ENCODE peak calls at places on chromosomes 5 and 9, in four cellular contexts. M is CD4-positive, alpha-beta T cell; L is left cardiac atrium; W is ACHN. B is an unnamed sample.

GRCh38 chr9:134598884-134599245 is 42.7 kb upstream of the COL5A1 start:
- DNase-seq in M (no peak), L (no peak), W (no peak), B (no peak)

GRCh38 chr9:132901859-132902831 is 23.4 kb downstream of the SPACA9 start:
- DNase-seq in W (peak), M (peak), L (peak), B (peak)

GRCh38 chr5:74433255-74434123 is 207.0 kb downstream of the ENC1 start:
- DNase-seq in W (no peak), L (peak), M (no peak), B (no peak)

GRCh38 chr5:111857633-111858032 is 100.6 kb upstream of the NREP start:
- DNase-seq in L (no peak), M (no peak), W (no peak), B (no peak)

GRCh38 chr5:95901676-95902646 is 59.7 kb downstream of the ELL2 start:
- DNase-seq in W (no peak), L (no peak), M (no peak), B (no peak)

GRCh38 chr9:134635431-134636141 is 6.0 kb upstream of the COL5A1 start:
- DNase-seq in L (peak), M (no peak), W (no peak), B (no peak)

GRCh38 chr9:89483592-89484474 is 14.1 kb downstream of the SEMA4D start:
- DNase-seq in W (no peak), M (peak), L (peak), B (peak)

GRCh38 chr9:114186091-114186792 is 30.9 kb downstream of the COL27A1 start:
- DNase-seq in L (peak), W (no peak), M (no peak), B (no peak)

GRCh38 chr9:129633207-129633606 is 7.2 kb downstream of the NTMT1 start:
- DNase-seq in M (no peak), L (no peak), W (no peak), B (no peak)

GRCh38 chr9:94644543-94644942 is 5.2 kb upstream of the FBP1 start:
- DNase-seq in L (no peak), M (no peak), W (no peak), B (no peak)

GRCh38 chr9:33443047-33443446 is 4.3 kb downstream of the AQP3 start:
- DNase-seq in M (no peak), L (no peak), W (no peak), B (no peak)

GRCh38 chr5:158061451-158061850 is 202.5 kb upstream of the CLINT1 start:
- DNase-seq in L (no peak), W (no peak), M (no peak), B (no peak)

GRCh38 chr5:6781711-6782110 is 68.5 kb downstream of the TENT4A start:
- DNase-seq in M (no peak), L (no peak), W (no peak), B (no peak)

GRCh38 chr9:90807006-90807405 is 5.4 kb downstream of the SYK start:
- DNase-seq in L (no peak), W (no peak), M (no peak), B (no peak)

GRCh38 chr9:82553654-82554366 is 509.1 kb downstream of the RASEF start:
- DNase-seq in L (no peak), W (no peak), M (no peak), B (no peak)

GRCh38 chr5:116546033-116546742 is 28.4 kb downstream of the SEMA6A start:
- DNase-seq in W (no peak), L (no peak), M (no peak), B (no peak)

GRCh38 chr9:16103613-16104012 is 550.8 kb downstream of the CCDC171 start:
- DNase-seq in L (peak), M (no peak), W (no peak), B (no peak)

GRCh38 chr5:80124111-80124510 is 89.0 kb downstream of the THBS4 start:
- DNase-seq in L (no peak), M (no peak), W (no peak), B (no peak)

GRCh38 chr5:173330151-173330855 is 2.1 kb upstream of the STC2 start:
- DNase-seq in W (no peak), M (no peak), L (no peak), B (no peak)

GRCh38 chr5:14101922-14102321 is 41.2 kb upstream of the TRIO start:
- DNase-seq in M (no peak), W (no peak), L (no peak), B (no peak)

GRCh38 chr9:121331992-121332685 is 37.9 kb downstream of the STOM start:
- DNase-seq in W (no peak), M (no peak), L (no peak), B (no peak)

GRCh38 chr9:71743217-71743705 is 25.1 kb downstream of the CEMIP2 start:
- DNase-seq in M (no peak), L (no peak), W (no peak), B (no peak)

GRCh38 chr5:83407931-83408330 is 63.6 kb upstream of the VCAN start:
- DNase-seq in W (no peak), L (no peak), M (no peak), B (no peak)